ENCODE peak calls at places on chromosomes 1 and 21, in four cellular contexts. X is GM23338, P is HepG2, Y is GM12878. F is an unnamed sample.
A peak's percentile ranks its signal among the peaks of the same experiment; 100 is the strongest.

GRCh38 chr1:187409341-187409740 is 580.6 kb downstream of the PLA2G4A start:
- DNase-seq in X (no peak), Y (no peak), P (no peak), F (no peak)

GRCh38 chr1:54400321-54400720 is 5.9 kb downstream of the SSBP3 start:
- DNase-seq in X (no peak), Y (no peak), P (no peak), F (no peak)

GRCh38 chr1:180598333-180598979 is 33.4 kb upstream of the XPR1 start:
- DNase-seq in Y (no peak), P (peak; percentile 76), X (no peak), F (no peak)

GRCh38 chr1:66247415-66248208 is 286.3 kb upstream of the SGIP1 start:
- DNase-seq in Y (no peak), P (no peak), X (no peak), F (no peak)

GRCh38 chr1:226981838-226982237 is 41.7 kb downstream of the COQ8A start:
- DNase-seq in P (no peak), Y (no peak), X (no peak), F (no peak)

GRCh38 chr1:111754964-111755320 is 759 bp upstream of the DDX20 start:
- DNase-seq in X (peak; percentile 60), P (no peak), Y (no peak), F (no peak)

GRCh38 chr1:203287109-203287893 is 18.0 kb upstream of the BTG2 start:
- DNase-seq in X (no peak), Y (peak; percentile 98), P (no peak), F (no peak)

GRCh38 chr1:27269276-27269675 is 34.8 kb downstream of the WDTC1 start:
- DNase-seq in X (no peak), P (no peak), Y (no peak), F (no peak)

GRCh38 chr1:241603626-241604337 is 36.4 kb downstream of the CHML start:
- DNase-seq in X (no peak), P (no peak), Y (no peak), F (no peak)

GRCh38 chr1:88936223-88936523 is 44.8 kb upstream of the GTF2B start:
- DNase-seq in P (no peak), X (no peak), Y (no peak), F (no peak)

GRCh38 chr1:75394386-75395139 is 216.4 kb downstream of the SLC44A5 start:
- DNase-seq in Y (no peak), X (no peak), P (no peak), F (no peak)

GRCh38 chr1:52633291-52633754 is 355 bp downstream of the SHISAL2A start:
- DNase-seq in P (no peak), Y (no peak), X (peak; percentile 71), F (peak; percentile 49)

DNA sequence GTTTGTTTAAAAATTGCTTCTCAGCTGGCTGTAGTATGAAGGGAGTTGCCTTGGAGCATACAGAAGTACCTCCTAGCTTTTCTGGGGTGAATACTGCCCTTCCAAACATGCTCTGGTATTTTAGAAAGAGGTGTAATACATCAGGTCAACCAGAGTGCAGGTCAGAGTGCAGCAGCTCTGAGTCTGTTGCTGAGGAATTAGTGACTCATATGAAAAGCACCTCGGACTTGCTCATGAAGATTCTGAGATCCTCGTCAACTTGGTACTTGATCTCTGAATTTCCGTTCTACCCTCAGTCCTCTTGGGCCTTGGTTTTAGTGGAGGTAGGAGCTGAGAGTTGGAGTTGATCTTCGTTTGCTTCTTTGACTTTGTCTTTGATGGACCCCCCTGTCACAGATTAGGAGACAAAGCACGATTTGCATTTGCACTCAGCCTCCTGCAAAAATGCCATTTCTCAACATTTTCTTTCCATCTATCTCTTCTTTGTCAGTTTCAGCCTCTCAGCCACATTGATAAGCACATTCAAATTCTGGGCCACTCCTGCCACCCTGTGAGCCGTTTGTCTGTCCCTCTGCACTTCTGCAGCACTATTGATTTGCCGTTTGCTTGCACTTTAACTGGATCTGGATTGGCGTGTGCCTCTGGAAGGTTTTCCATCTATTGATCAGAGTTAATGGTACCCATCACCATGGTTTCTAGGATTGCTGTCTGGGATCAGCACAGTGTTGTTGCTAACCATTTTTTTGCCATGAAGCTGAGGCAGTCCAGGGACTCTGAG is 67.5 kb downstream of the NOS1AP start:
- DNase-seq in P (peak; percentile 56), X (peak; percentile 19), Y (no peak), F (no peak)
- TF ChIP-seq CREB1 in P (no peak), X (no peak), Y (no peak), F (no peak)

DNA sequence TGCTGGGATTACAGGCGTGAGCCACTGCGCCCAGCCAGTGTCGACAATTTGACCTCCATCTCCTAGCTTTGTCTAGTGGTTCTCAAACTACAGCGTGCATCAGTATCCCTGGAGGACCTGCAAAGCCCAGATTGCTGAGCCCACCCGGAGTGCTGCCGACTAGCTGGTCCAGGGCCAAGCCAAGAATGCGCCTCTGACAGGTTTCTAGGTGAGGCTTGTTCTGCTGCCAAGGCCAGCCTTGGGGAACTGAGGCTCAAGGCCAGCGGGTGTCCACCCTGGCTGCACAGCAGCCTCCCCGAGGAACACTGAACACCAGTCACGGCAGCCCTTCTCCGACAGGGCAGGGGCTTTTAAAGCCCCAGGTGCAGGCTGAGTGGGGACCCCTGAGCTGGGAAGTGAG is 9.8 kb upstream of the PTTG1IP start:
- DNase-seq in Y (no peak), P (no peak), X (no peak), F (no peak)
- TF ChIP-seq CREB1 in Y (no peak), P (no peak), X (no peak), F (no peak)

GRCh38 chr1:183636783-183637182 is 1.2 kb upstream of the ARPC5 start:
- DNase-seq in P (no peak), Y (no peak), X (no peak), F (no peak)
- TF ChIP-seq CREB1 in P (no peak), Y (no peak), X (no peak), F (no peak)

GRCh38 chr1:109111386-109112055 is 2.4 kb upstream of the ELAPOR1 start:
- DNase-seq in Y (no peak), X (no peak), P (no peak), F (no peak)

GRCh38 chr1:109113787-109114568 is at the start of gene ELAPOR1:
- DNase-seq in Y (no peak), X (peak; percentile 75), P (no peak), F (peak; percentile 63)

GRCh38 chr1:109112056-109112651 is 1.8 kb upstream of the ELAPOR1 start:
- DNase-seq in Y (no peak), P (peak; percentile 51), X (no peak), F (no peak)

GRCh38 chr1:109109906-109110305 is 4.0 kb upstream of the ELAPOR1 start:
- DNase-seq in P (no peak), Y (no peak), X (no peak), F (no peak)

DNA sequence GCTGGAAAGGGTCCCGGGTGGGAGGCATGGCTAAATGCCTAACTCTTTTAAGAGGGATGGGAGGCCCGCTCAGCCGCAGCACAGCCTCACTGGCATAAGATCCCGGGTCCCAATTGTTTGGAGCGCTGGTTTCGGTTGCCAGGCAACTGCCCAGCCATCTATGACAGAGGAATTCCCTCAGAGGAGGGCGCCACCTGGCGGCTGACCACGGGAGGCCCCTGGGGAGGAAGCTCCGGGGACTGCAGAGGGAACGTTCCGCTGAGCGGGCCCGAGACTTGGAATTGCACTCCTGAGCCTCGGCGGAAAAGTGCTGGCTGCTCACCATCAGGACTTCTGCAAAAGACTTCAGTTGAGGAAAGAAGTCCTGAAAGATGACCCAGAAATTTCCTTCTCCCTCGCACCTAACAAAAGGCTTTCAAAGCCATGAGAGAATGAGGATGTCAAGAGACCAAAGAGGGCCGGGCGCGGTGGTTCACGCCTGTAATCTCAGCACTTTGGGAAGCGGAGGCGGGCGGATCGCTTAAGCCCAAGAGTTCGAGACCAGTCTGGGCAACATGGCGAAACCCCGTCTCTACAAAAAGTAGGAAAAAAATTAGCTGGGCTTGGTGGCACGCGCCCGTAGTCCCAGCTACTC is 1.1 kb upstream of the ELAPOR1 start:
- DNase-seq in Y (peak; percentile 31), X (peak; percentile 99), P (peak; percentile 85), F (peak; percentile 100)
- TF ChIP-seq CREB1 in Y (no peak), X (peak; percentile 36), P (no peak), F (no peak)

GRCh38 chr1:212467843-212468482 is 35.2 kb downstream of the NENF start:
- DNase-seq in Y (no peak), P (no peak), X (no peak), F (no peak)
- TF ChIP-seq CREB1 in Y (no peak), P (no peak), X (no peak), F (no peak)

GRCh38 chr21:36628096-36628495 is 70.8 kb upstream of the SIM2 start:
- DNase-seq in X (no peak), Y (no peak), P (no peak), F (no peak)

GRCh38 chr21:36626791-36627190 is 72.1 kb upstream of the SIM2 start:
- DNase-seq in P (no peak), X (no peak), Y (no peak), F (no peak)

GRCh38 chr21:36627242-36627641 is 71.7 kb upstream of the SIM2 start:
- DNase-seq in Y (no peak), X (no peak), P (no peak), F (no peak)

GRCh38 chr21:36630485-36631206 is 68.3 kb upstream of the SIM2 start:
- DNase-seq in Y (no peak), P (peak; percentile 48), X (peak; percentile 94), F (peak; percentile 91)

DNA sequence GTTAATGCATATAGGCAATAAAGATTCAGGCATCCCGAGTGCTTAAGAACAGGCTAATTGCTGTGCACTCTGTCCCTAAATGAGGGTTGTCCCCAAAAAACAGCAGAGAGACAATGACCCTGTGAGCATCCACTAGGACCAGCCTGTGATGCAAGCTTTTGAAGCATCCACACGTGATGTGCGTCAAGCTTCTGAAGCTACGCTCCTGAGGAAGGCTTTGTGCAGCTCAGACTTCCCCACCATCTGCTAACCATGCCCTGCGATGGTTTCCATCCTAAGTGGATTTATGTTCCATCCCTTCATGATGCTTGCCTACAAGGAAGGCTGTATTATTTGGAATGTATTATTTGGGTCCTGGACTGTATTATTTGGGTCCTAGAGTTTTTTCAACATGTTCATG is 69.9 kb upstream of the SIM2 start:
- DNase-seq in X (no peak), Y (no peak), P (no peak), F (no peak)
- TF ChIP-seq CREB1 in X (no peak), Y (no peak), P (no peak), F (no peak)

DNA sequence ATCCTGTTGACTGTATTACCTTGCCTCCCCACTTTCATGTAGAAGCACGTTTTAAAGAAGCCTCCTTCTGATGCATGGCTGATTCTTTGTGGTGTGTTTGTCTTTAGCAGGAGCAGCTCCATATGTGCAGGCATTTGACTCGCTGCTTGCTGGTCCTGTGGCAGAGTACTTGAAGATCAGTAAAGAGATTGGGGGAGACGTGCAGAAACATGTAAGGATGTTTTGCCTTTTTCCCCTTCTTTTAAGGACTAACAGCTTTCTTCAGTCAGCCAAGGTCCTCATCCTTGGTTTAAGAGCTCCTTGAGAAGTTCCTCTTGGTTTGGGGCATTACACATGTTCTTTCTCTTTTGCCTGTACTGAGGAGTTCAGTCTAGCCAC is 19.4 kb downstream of the CAP1 start:
- DNase-seq in Y (no peak), P (no peak), X (no peak), F (no peak)
- TF ChIP-seq CREB1 in Y (no peak), P (no peak), X (no peak), F (no peak)

GRCh38 chr1:218665216-218665615 is 320.1 kb downstream of the TGFB2 start:
- DNase-seq in Y (no peak), P (no peak), X (no peak), F (no peak)
- TF ChIP-seq CREB1 in Y (no peak), P (no peak), X (no peak), F (no peak)

F was measured in WTC11.